ENCODE peak calls at places on chromosomes 4 and X, in six cellular contexts. U is ELF-1; D is stimulated activated naive B cell treated with anti-CD40 and anti-IgM and Interleukin-4, amounts not matched to agents 10 μg/mL and 1 μg/mL and 100 μg/mL, for 72 hours; A is memory B cell; R is left ventricle myocardium inferior; I is non-pigmented ciliary epithelial cell. S is an unnamed sample.

GRCh38 chr4:6245246-6246169 is 24.1 kb upstream of the WFS1 start:
- DNase-seq in U (peak), D (no peak), A (no peak), R (peak), I (no peak), S (no peak)

GRCh38 chr4:184506527-184507121 is 32.3 kb upstream of the IRF2 start:
- DNase-seq in U (peak), D (peak), A (peak), R (no peak), I (no peak), S (peak)

GRCh38 chrX:49286136-49286535 is 16.5 kb downstream of the PPP1R3F start:
- DNase-seq in U (no peak), D (no peak), A (no peak), R (no peak), I (no peak), S (no peak)

GRCh38 chr4:75678965-75679364 is 5.8 kb upstream of the G3BP2 start:
- DNase-seq in U (no peak), D (no peak), A (no peak), R (no peak), I (no peak), S (no peak)

GRCh38 chrX:97556359-97556758 is 672.7 kb downstream of the RPA4 start:
- DNase-seq in U (peak), D (no peak), A (no peak), R (no peak), I (no peak), S (no peak)

GRCh38 chr4:96729641-96730040 is 889.7 kb downstream of the PDHA2 start:
- DNase-seq in U (no peak), D (no peak), A (no peak), R (no peak), I (no peak), S (no peak)

GRCh38 chr4:52837716-52838558 is 24.2 kb upstream of the RASL11B start:
- DNase-seq in U (peak), D (no peak), A (no peak), R (no peak), I (no peak), S (no peak)

GRCh38 chr4:46992338-46992737 is 1.0 kb downstream of the GABRA4 start:
- DNase-seq in U (no peak), D (no peak), A (no peak), R (no peak), I (no peak), S (no peak)

S was measured in esophagus muscularis mucosa.